ENCODE peak calls at places on chromosomes 6 and 20, in nine cellular contexts. D is HCT116, M is adrenal gland, T is right atrium auricular region, Q is hepatocyte, R is RWPE2, W is heart right ventricle, Y is esophagus squamous epithelium, V is mucosa of descending colon. H is an unnamed sample.

GRCh38 chr20:56627122-56628014 is 1.7 kb upstream of the TFAP2C start:
- DNase-seq in Y (no peak), Q (no peak), V (no peak), T (no peak), D (no peak), M (no peak), R (no peak), W (no peak), H (no peak)

GRCh38 chr6:36893976-36894932 is 8.5 kb downstream of the C6orf89 start:
- DNase-seq in Q (no peak), D (no peak), R (no peak), V (no peak), Y (no peak), T (no peak), M (no peak), W (no peak), H (no peak)

GRCh38 chr6:69290116-69290515 is 506.7 kb downstream of the LMBRD1 start:
- DNase-seq in D (no peak), V (no peak), T (no peak), Q (no peak), W (no peak), R (no peak), M (no peak), Y (no peak), H (no peak)

GRCh38 chr20:54573838-54574237 is 98.4 kb downstream of the DOK5 start:
- DNase-seq in D (no peak), R (no peak), M (no peak), W (peak; percentile 53), V (no peak), T (peak; percentile 62), Q (no peak), Y (no peak), H (no peak)

GRCh38 chr6:12844284-12845223 is 128.0 kb downstream of the PHACTR1 start:
- DNase-seq in W (no peak), M (no peak), V (no peak), D (peak; percentile 10), T (no peak), Y (no peak), Q (peak; percentile 31), R (no peak), H (no peak)

GRCh38 chr6:34573567-34574183 is 17.5 kb upstream of the SPDEF start:
- DNase-seq in T (no peak), Y (no peak), M (no peak), D (no peak), W (no peak), R (no peak), Q (no peak), V (peak; percentile 38), H (no peak)

GRCh38 chr20:58651548-58651822 is 402 bp downstream of the STX16 start:
- DNase-seq in D (no peak), Y (no peak), Q (peak; percentile 77), V (no peak), T (no peak), M (no peak), W (peak; percentile 24), R (no peak), H (peak; percentile 83)

GRCh38 chr20:50510706-50511401 is 671 bp downstream of the PTPN1 start:
- DNase-seq in W (no peak), Y (no peak), Q (peak; percentile 32), T (no peak), V (peak; percentile 42), D (no peak), R (peak; percentile 88), M (no peak), H (no peak)

GRCh38 chr6:37624121-37624520 is 73.6 kb downstream of the MDGA1 start:
- DNase-seq in D (no peak), T (no peak), Q (no peak), V (no peak), M (no peak), R (peak; percentile 82), Y (no peak), W (no peak), H (no peak)

GRCh38 chr20:33301192-33301930 is 18.3 kb downstream of the BPIFB1 start:
- DNase-seq in M (no peak), R (no peak), D (no peak), Y (no peak), T (no peak), W (no peak), V (no peak), Q (no peak), H (no peak)

GRCh38 chr6:43147691-43148477 is 23.2 kb upstream of the SRF start:
- DNase-seq in W (no peak), Y (no peak), M (no peak), R (no peak), V (no peak), D (no peak), Q (no peak), T (no peak), H (no peak)

GRCh38 chr20:58810116-58810878 is 40.4 kb downstream of the GNAS-AS1 start:
- DNase-seq in D (peak; percentile 1), R (peak; percentile 76), Q (no peak), W (no peak), Y (no peak), M (no peak), T (no peak), V (no peak), H (no peak)

GRCh38 chr20:10357061-10357708 is 76.8 kb downstream of the MKKS start:
- DNase-seq in W (no peak), V (no peak), T (no peak), R (no peak), Y (no peak), Q (no peak), M (no peak), D (no peak), H (no peak)

GRCh38 chr20:31695849-31696804 is 26.5 kb downstream of the BCL2L1 start:
- DNase-seq in R (peak; percentile 83), V (no peak), M (peak; percentile 87), T (peak; percentile 89), Q (peak; percentile 80), Y (no peak), W (no peak), D (peak; percentile 84), H (no peak)

GRCh38 chr6:125806813-125807212 is 16.1 kb downstream of the NCOA7 start:
- DNase-seq in D (no peak), M (no peak), T (no peak), Q (no peak), Y (no peak), W (no peak), R (no peak), V (no peak), H (no peak)

GRCh38 chr6:125808591-125808990 is 17.8 kb downstream of the NCOA7 start:
- DNase-seq in R (no peak), T (no peak), W (no peak), D (no peak), V (no peak), Y (no peak), M (no peak), Q (no peak), H (no peak)

GRCh38 chr6:125809771-125810315 is 19.1 kb downstream of the NCOA7 start:
- DNase-seq in Y (no peak), Q (no peak), T (no peak), D (no peak), W (no peak), R (no peak), V (no peak), M (no peak), H (no peak)

GRCh38 chr6:125808060-125808459 is 17.3 kb downstream of the NCOA7 start:
- DNase-seq in W (no peak), T (no peak), D (no peak), V (no peak), Y (no peak), M (no peak), R (no peak), Q (no peak), H (no peak)

GRCh38 chr6:125807293-125807692 is 16.5 kb downstream of the NCOA7 start:
- DNase-seq in Q (no peak), Y (no peak), T (no peak), W (no peak), D (no peak), M (no peak), R (no peak), V (no peak), H (no peak)
- H3K4me3 ChIP-seq in Q (no peak overlapping the region), Y (no peak overlapping the region), T (no peak overlapping the region), W (no peak overlapping the region), D (no peak overlapping the region), M (no peak overlapping the region), R (no peak overlapping the region), V (no peak overlapping the region), H (no peak overlapping the region)

GRCh38 chr6:121733216-121733615 is 297.8 kb downstream of the GJA1 start:
- DNase-seq in Y (no peak), R (no peak), Q (no peak), M (no peak), W (no peak), T (no peak), D (no peak), V (no peak), H (no peak)
- TF ChIP-seq CTCF in Y (no peak), R (no peak), Q (no peak), M (no peak), W (no peak), T (no peak), D (no peak), V (no peak), H (no peak)

GRCh38 chr20:37749620-37750403 is 56.0 kb downstream of the CTNNBL1 start:
- DNase-seq in R (no peak), T (no peak), Q (no peak), W (no peak), D (no peak), M (no peak), Y (no peak), V (no peak), H (no peak)
- H3K36me3 ChIP-seq in R (peaks cover 62% of the 10 kb centered on the region), T (peaks cover 19% of the 10 kb centered on the region), Q (no peaks in the 10 kb centered on the region), W (peaks cover 57% of the 10 kb centered on the region), D (peaks cover 7% of the 10 kb centered on the region), M (no peaks in the 10 kb centered on the region), Y (no peaks in the 10 kb centered on the region), V (no peaks in the 10 kb centered on the region), H (peaks cover 7% of the 10 kb centered on the region)

GRCh38 chr6:158472453-158472852 is 87.4 kb upstream of the TMEM181 start:
- DNase-seq in D (no peak), Y (no peak), W (no peak), M (no peak), T (no peak), V (no peak), R (no peak), Q (no peak), H (no peak)

GRCh38 chr6:158475344-158476302 is 84.3 kb upstream of the TMEM181 start:
- DNase-seq in T (no peak), R (no peak), W (peak; percentile 4), D (no peak), V (peak; percentile 35), M (no peak), Y (no peak), Q (peak; percentile 66), H (no peak)

GRCh38 chr6:158474961-158475343 is 84.9 kb upstream of the TMEM181 start:
- DNase-seq in T (no peak), W (no peak), D (no peak), M (no peak), Y (no peak), Q (peak; percentile 11), R (no peak), V (no peak), H (no peak)

GRCh38 chr6:158480989-158481388 is 78.9 kb upstream of the TMEM181 start:
- DNase-seq in Y (no peak), M (no peak), R (no peak), D (no peak), W (no peak), T (no peak), Q (no peak), V (no peak), H (no peak)

DNA sequence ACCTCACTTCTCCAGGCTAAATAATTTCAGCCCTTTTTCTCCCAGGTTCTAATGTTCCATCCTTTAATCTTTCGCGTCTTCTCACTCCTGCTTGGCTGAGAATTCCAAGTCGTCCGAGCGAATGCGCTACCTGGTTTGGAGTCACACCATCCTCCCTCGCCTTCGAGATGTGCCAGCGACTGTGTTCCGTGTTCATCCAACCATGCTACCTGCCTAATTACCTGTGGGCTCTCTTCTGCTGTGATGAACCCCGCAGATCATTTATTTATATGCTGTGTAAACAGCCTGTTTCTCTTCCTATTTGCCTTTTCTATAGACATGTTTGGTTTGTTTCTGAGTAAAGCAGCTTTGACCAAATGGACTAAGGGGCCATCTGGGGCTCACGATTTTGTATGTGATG is 83.5 kb upstream of the TMEM181 start:
- DNase-seq in W (no peak), R (no peak), D (no peak), V (no peak), T (no peak), Y (no peak), M (no peak), Q (no peak), H (no peak)
- H3K4me3 ChIP-seq in W (no peak overlapping the region), R (no peak overlapping the region), D (no peak overlapping the region), V (no peak overlapping the region), T (no peak overlapping the region), Y (no peak overlapping the region), M (no peak overlapping the region), Q (no peak overlapping the region), H (no peak overlapping the region)